ENCODE peak calls at places on chromosome 7, in four cellular contexts. E is stimulated activated CD8-positive, alpha-beta memory T cell treated with anti-CD3 and anti-CD28 coated beads, Interleukin-2, amount 100 ng/mL, for 1 hour; U is activated CD4-positive, alpha-beta T cell treated with anti-CD3 and anti-CD28 coated beads, Interleukin-2, amount 10 ng/mL, durations not matched to agents 24 days and 14 days; O is foreskin keratinocyte. D is an unnamed sample.

GRCh38 chr7:114986805-114987204 is 64.9 kb downstream of the MDFIC start:
- DNase-seq in E (no peak), U (no peak), O (no peak), D (no peak)

GRCh38 chr7:110446658-110447057 is 644.3 kb upstream of the LRRN3 start:
- DNase-seq in E (no peak), U (no peak), O (no peak), D (peak)

GRCh38 chr7:131090866-131091692 is 236.6 kb upstream of the MKLN1 start:
- DNase-seq in E (no peak), U (no peak), O (no peak), D (no peak)

GRCh38 chr7:3738964-3739363 is 437.9 kb downstream of the SDK1 start:
- DNase-seq in E (no peak), U (no peak), O (no peak), D (no peak)

GRCh38 chr7:99562832-99563231 is 4.4 kb downstream of the ZNF655 start:
- DNase-seq in E (no peak), U (peak), O (peak), D (peak)

GRCh38 chr7:121941836-121942235 is 68.9 kb downstream of the PTPRZ1 start:
- DNase-seq in E (no peak), U (no peak), O (peak), D (no peak)

GRCh38 chr7:1668932-1669485 is 1.1 kb upstream of the ELFN1 start:
- DNase-seq in E (no peak), U (no peak), O (peak), D (no peak)

GRCh38 chr7:157250605-157251228 is 86.1 kb upstream of the DNAJB6 start:
- DNase-seq in E (no peak), U (peak), O (peak), D (peak)

GRCh38 chr7:952548-953441 is 1.7 kb downstream of the ADAP1 start:
- DNase-seq in E (no peak), U (no peak), O (no peak), D (no peak)

GRCh38 chr7:132161231-132161915 is 414.9 kb downstream of the PLXNA4 start:
- DNase-seq in E (no peak), U (no peak), O (no peak), D (no peak)

GRCh38 chr7:730501-731439 is 3.7 kb upstream of the PRKAR1B start:
- DNase-seq in E (no peak), U (no peak), O (no peak), D (no peak)

GRCh38 chr7:20596653-20597052 is 18.8 kb upstream of the ABCB5 start:
- DNase-seq in E (no peak), U (no peak), O (peak), D (no peak)

GRCh38 chr7:102117743-102118142 is 168.9 kb upstream of the SH2B2 start:
- DNase-seq in E (no peak), U (no peak), O (no peak), D (no peak)

GRCh38 chr7:91557789-91558396 is 293.7 kb downstream of the FZD1 start:
- DNase-seq in E (no peak), U (no peak), O (peak), D (peak)

GRCh38 chr7:95684505-95684904 is 87.8 kb upstream of the DYNC1I1 start:
- DNase-seq in E (no peak), U (no peak), O (no peak), D (no peak)

GRCh38 chr7:71372991-71373390 is 241.0 kb downstream of the GALNT17 start:
- DNase-seq in E (no peak), U (no peak), O (no peak), D (no peak)

GRCh38 chr7:106289848-106290247 is 5.1 kb upstream of the NAMPT start:
- DNase-seq in E (no peak), U (no peak), O (no peak), D (no peak)

GRCh38 chr7:43674559-43675436 is 54.5 kb downstream of the COA1 start:
- DNase-seq in E (no peak), U (no peak), O (peak), D (no peak)

GRCh38 chr7:45921699-45922519 is 837 bp upstream of the IGFBP3 start:
- DNase-seq in E (no peak), U (peak), O (peak), D (peak)

GRCh38 chr7:149587331-149587645 is 89.7 kb upstream of the ZNF746 start:
- DNase-seq in E (no peak), U (no peak), O (no peak), D (peak)

GRCh38 chr7:156897673-156898072 is 4.7 kb upstream of the LMBR1 start:
- DNase-seq in E (no peak), U (no peak), O (peak), D (no peak)

GRCh38 chr7:136874393-136875032 is 6.1 kb downstream of the CHRM2 start:
- DNase-seq in E (no peak), U (no peak), O (no peak), D (peak)

GRCh38 chr7:140640060-140640611 is 477 bp downstream of the DENND2A start:
- DNase-seq in E (no peak), U (no peak), O (no peak), D (peak)

GRCh38 chr7:79453558-79454324 is at the start of gene MAGI2:
- DNase-seq in E (no peak), U (no peak), O (peak), D (peak)

GRCh38 chr7:77444123-77444522 is 28.0 kb upstream of the GSAP start:
- DNase-seq in E (no peak), U (no peak), O (peak), D (no peak)

GRCh38 chr7:45192546-45193177 is 35.1 kb downstream of the RAMP3 start:
- DNase-seq in E (no peak), U (no peak), O (no peak), D (no peak)

GRCh38 chr7:139985811-139986210 is 76.9 kb downstream of the PARP12 start:
- DNase-seq in E (no peak), U (no peak), O (no peak), D (no peak)

GRCh38 chr7:99447943-99448342 is 9.2 kb downstream of the CPSF4 start:
- DNase-seq in E (no peak), U (no peak), O (no peak), D (peak)

GRCh38 chr7:129969881-129970446 is 17.2 kb upstream of the UBE2H start:
- DNase-seq in E (no peak), U (no peak), O (peak), D (peak)

GRCh38 chr7:74560081-74560719 is 97.3 kb upstream of the GTF2I start:
- DNase-seq in E (no peak), U (no peak), O (no peak), D (no peak)